ENCODE peak calls at places on chromosomes 1 and 21, in five cellular contexts. R is transverse colon, Y is BE2C, B is HCT116, A is GM13976. S is an unnamed sample.

GRCh38 chr1:229230893-229231753 is 39.8 kb upstream of the RAB4A start:
- DNase-seq in R (no peak), Y (no peak), B (peak), A (no peak), S (no peak)

GRCh38 chr1:212218911-212219310 is 66.3 kb upstream of the PPP2R5A start:
- DNase-seq in R (no peak), Y (no peak), B (no peak), A (peak), S (peak)

GRCh38 chr1:33517596-33518250 is 45.3 kb downstream of the ZSCAN20 start:
- DNase-seq in R (no peak), Y (no peak), B (no peak), A (no peak), S (no peak)

GRCh38 chr1:22500476-22500875 is 48.8 kb downstream of the ZBTB40 start:
- DNase-seq in R (peak), Y (peak), B (peak), A (no peak), S (peak)

GRCh38 chr1:53130878-53131589 is 11.4 kb downstream of the SLC1A7 start:
- DNase-seq in R (no peak), Y (no peak), B (no peak), A (no peak), S (no peak)

GRCh38 chr1:226643167-226643566 is 94.6 kb downstream of the STUM start:
- DNase-seq in R (no peak), Y (no peak), B (peak), A (peak), S (peak)

GRCh38 chr1:186595969-186596368 is 84.3 kb downstream of the PTGS2 start:
- DNase-seq in R (no peak), Y (no peak), B (no peak), A (peak), S (no peak)

GRCh38 chr21:33230518-33231324 is 983 bp downstream of the IFNAR2 start:
- DNase-seq in R (peak), Y (peak), B (no peak), A (peak), S (peak)

GRCh38 chr1:160154790-160155189 is 3.4 kb downstream of the ATP1A4 start:
- DNase-seq in R (no peak), Y (no peak), B (no peak), A (no peak), S (no peak)

GRCh38 chr1:86997538-86997937 is 83.1 kb downstream of the HS2ST1 start:
- DNase-seq in R (no peak), Y (no peak), B (no peak), A (no peak), S (no peak)

GRCh38 chr21:28144089-28144488 is 848.6 kb downstream of the LTN1 start:
- DNase-seq in R (no peak), Y (no peak), B (no peak), A (no peak), S (no peak)

GRCh38 chr1:181918893-181919728 is 142.4 kb downstream of the ZNF648 start:
- DNase-seq in R (no peak), Y (no peak), B (no peak), A (no peak), S (no peak)

GRCh38 chr1:246724725-246725095 is 501 bp downstream of the SCCPDH start:
- DNase-seq in R (no peak), Y (peak), B (no peak), A (peak), S (peak)

GRCh38 chr1:245645406-245645805 is 490.6 kb downstream of the KIF26B start:
- DNase-seq in R (no peak), Y (no peak), B (no peak), A (no peak), S (no peak)

GRCh38 chr1:185593271-185593670 is 140.9 kb upstream of the HMCN1 start:
- DNase-seq in R (no peak), Y (no peak), B (no peak), A (no peak), S (no peak)

GRCh38 chr1:220732621-220733020 is 15.5 kb upstream of the MTARC2 start:
- DNase-seq in R (no peak), Y (no peak), B (no peak), A (no peak), S (no peak)

GRCh38 chr1:216576246-216576645 is 147.0 kb downstream of the ESRRG start:
- DNase-seq in R (no peak), Y (peak), B (no peak), A (no peak), S (no peak)

GRCh38 chr1:59765036-59765730 is 49.6 kb upstream of the HOOK1 start:
- DNase-seq in R (no peak), Y (peak), B (no peak), A (no peak), S (no peak)

GRCh38 chr21:33299181-33299752 is 25.5 kb upstream of the IFNAR1 start:
- DNase-seq in R (peak), Y (no peak), B (no peak), A (peak), S (peak)

GRCh38 chr1:116508984-116509980 is 61.5 kb downstream of the CD58 start:
- DNase-seq in R (peak), Y (no peak), B (peak), A (no peak), S (peak)

GRCh38 chr1:25692560-25692959 is 76.0 kb downstream of the MAN1C1 start:
- DNase-seq in R (no peak), Y (peak), B (no peak), A (peak), S (peak)

GRCh38 chr1:204225841-204226745 is 12.3 kb upstream of the GOLT1A start:
- DNase-seq in R (peak), Y (no peak), B (no peak), A (no peak), S (no peak)

GRCh38 chr21:14414932-14415508 is 32.1 kb upstream of the HSPA13 start:
- DNase-seq in R (no peak), Y (no peak), B (no peak), A (no peak), S (no peak)

GRCh38 chr1:233281711-233282581 is 13.6 kb downstream of the PCNX2 start:
- DNase-seq in R (no peak), Y (no peak), B (no peak), A (peak), S (peak)

GRCh38 chr1:221696045-221696444 is 45.8 kb downstream of the DUSP10 start:
- DNase-seq in R (no peak), Y (no peak), B (no peak), A (no peak), S (no peak)

GRCh38 chr1:159922499-159923202 is 2.7 kb downstream of the TAGLN2 start:
- DNase-seq in R (peak), Y (peak), B (no peak), A (no peak), S (no peak)

GRCh38 chr21:41110664-41111063 is 57.3 kb upstream of the BACE2 start:
- DNase-seq in R (no peak), Y (no peak), B (no peak), A (no peak), S (no peak)

DNA sequence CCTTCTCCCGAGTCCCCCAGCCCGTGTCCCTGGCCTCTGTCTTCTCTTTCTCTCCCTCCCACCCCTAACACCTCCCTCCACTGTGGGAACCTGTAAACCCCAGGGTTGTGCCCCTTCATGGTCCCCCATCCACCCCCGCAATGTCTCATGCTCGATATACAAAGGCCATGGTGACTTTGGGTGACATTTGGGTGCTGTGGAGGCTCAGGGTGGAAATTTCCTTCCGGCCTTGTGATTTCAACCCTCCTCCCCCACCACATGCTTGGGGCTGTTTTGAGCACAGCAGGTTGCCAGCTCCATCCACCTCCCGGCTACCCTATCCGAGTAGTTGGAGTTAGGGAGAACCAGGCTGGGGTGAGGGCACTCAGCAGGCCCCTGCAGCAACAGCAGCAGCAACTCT is 25.7 kb upstream of the VPS13D start:
- DNase-seq in R (no peak), Y (no peak), B (no peak), A (peak), S (peak)
- TF ChIP-seq CTCF in R (no peak), Y (no peak), B (no peak), A (no peak), S (no peak)

DNA sequence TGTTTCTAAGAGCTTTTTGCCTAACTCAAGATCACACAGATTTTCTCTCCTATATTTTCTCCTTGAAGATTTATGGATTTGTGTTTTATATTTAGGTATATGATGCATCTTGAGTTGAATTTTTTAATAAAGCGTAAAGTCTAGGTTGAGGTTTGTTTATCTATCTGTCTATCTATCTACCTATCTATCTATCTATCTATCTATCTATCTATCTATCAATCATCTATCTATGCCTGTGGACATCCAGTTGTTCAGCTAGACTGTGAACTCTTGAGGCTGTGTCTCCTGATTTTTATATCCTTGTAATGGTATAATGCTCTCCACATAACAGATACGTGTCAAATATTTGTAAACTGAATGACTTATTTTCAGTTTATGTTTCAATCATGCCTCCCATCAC is 120.1 kb downstream of the DNAH14 start:
- DNase-seq in R (no peak), Y (no peak), B (no peak), A (no peak), S (no peak)
- TF ChIP-seq CTCF in R (no peak), Y (no peak), B (no peak), A (no peak), S (no peak)

DNA sequence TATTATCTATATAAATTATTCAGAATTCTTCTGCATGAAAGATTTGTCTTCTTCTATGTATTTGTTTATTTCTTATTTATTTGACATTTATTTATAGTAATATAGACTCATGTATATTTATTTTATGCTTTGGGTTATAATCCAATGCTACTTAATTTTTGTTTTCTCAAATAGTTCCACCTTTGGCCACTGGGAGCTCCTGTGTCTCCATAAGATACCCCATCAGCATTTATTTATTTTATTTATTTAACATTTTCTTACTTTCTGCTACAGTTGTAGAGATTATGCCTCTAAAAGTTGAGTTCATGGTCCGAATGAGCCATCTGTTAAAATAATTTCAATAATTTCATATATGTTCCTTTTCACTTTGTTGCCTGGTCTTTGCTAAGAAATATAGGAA is 289.4 kb downstream of the ADGRL2 start:
- DNase-seq in R (no peak), Y (no peak), B (no peak), A (no peak), S (no peak)
- TF ChIP-seq CTCF in R (no peak), Y (peak), B (peak), A (no peak), S (no peak)

GRCh38 chr1:32221581-32221979 is 573 bp downstream of the TMEM234 start:
- DNase-seq in R (no peak), Y (no peak), B (no peak), A (no peak), S (no peak)

GRCh38 chr1:32220746-32221580 is 1.2 kb downstream of the TMEM234 start:
- DNase-seq in R (no peak), Y (no peak), B (no peak), A (no peak), S (no peak)

GRCh38 chr1:32219022-32219421 is 3.1 kb downstream of the TMEM234 start:
- DNase-seq in R (no peak), Y (no peak), B (no peak), A (no peak), S (no peak)

DNA sequence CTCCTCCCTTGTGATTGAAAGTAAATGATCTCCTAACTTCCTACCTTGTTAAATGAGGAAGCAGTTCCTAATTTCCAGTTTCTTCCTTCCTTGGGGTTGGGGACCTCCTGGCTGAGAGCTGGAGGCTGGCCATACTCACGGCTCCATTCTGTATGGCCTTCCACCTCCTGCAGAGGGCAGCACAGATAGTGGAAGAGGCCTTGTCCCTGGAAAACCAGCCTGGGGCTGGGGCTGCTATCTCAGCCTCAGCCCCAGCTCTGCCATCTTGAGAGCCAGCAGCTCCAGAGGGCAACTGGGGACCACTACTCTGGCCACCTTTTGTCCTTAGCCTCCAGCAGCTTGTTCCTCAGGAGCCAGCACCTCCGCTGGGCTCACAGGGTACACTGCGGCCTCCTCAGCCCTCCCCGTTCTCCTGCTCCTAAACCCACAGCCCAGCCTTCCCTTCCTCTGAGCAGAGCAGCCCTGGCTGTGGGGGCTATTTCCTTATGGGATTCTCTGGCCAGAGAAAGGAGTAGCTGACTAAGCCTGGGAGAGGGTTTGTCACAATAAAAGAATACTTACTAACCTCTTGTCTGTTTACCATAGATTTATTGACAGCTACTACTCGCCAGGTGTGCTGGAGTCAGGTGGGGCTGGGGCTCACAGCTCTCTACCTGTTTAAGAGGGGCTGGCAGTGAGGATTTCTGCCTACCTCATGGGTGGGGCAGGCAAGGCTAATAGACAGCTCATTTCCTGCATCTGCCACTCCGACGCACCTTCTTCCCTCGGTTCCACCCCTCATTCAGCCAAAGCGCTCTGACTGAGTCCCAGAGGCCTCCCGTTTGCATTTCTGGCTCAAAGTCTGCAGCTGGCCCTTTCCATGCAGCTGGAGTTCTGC is 6.3 kb downstream of the TMEM234 start:
- DNase-seq in R (peak), Y (peak), B (peak), A (peak), S (peak)
- TF ChIP-seq CTCF in R (peak), Y (peak), B (peak), A (peak), S (peak)

GRCh38 chr1:67840449-67840848 is 7.2 kb upstream of the GNG12 start:
- DNase-seq in R (no peak), Y (no peak), B (no peak), A (no peak), S (no peak)
- TF ChIP-seq CTCF in R (no peak), Y (no peak), B (no peak), A (no peak), S (no peak)